ENCODE peak calls at places on chromosome 18, in five cellular contexts. J is dorsolateral prefrontal cortex, C is left ventricle myocardium inferior, W is heart right ventricle, K is ovary. Z is an unnamed sample.

GRCh38 chr18:37253424-37254255 is 312.0 kb downstream of the CELF4 start:
- DNase-seq in J (no peak), C (no peak), W (no peak), K (no peak), Z (no peak)

GRCh38 chr18:44654555-44654954 is 26.1 kb upstream of the SETBP1 start:
- DNase-seq in J (no peak), C (no peak), W (no peak), K (no peak), Z (no peak)

GRCh38 chr18:6220129-6220528 is 194.6 kb downstream of the L3MBTL4 start:
- DNase-seq in J (no peak), C (no peak), W (no peak), K (no peak), Z (no peak)

GRCh38 chr18:58769321-58769720 is 95.4 kb upstream of the ZNF532 start:
- DNase-seq in J (no peak), C (no peak), W (no peak), K (no peak), Z (no peak)

GRCh38 chr18:73136134-73136533 is 268.3 kb upstream of the NETO1 start:
- DNase-seq in J (no peak), C (no peak), W (no peak), K (no peak), Z (no peak)

GRCh38 chr18:44732604-44733003 is 51.9 kb downstream of the SETBP1 start:
- DNase-seq in J (no peak), C (no peak), W (no peak), K (no peak), Z (no peak)

GRCh38 chr18:39455300-39455699 is 1889.7 kb upstream of the CELF4 start:
- DNase-seq in J (no peak), C (no peak), W (no peak), K (no peak), Z (no peak)

GRCh38 chr18:9876523-9876866 is 9.3 kb upstream of the TXNDC2 start:
- DNase-seq in J (no peak), C (no peak), W (no peak), K (no peak), Z (no peak)

GRCh38 chr18:13136689-13137040 is 81.9 kb upstream of the LDLRAD4 start:
- DNase-seq in J (no peak), C (peak), W (no peak), K (peak), Z (no peak)

GRCh38 chr18:9124824-9125223 is 11.8 kb upstream of the ANKRD12 start:
- DNase-seq in J (no peak), C (no peak), W (no peak), K (no peak), Z (no peak)

GRCh38 chr18:22624171-22624570 is 206.5 kb upstream of the CTAGE1 start:
- DNase-seq in J (no peak), C (no peak), W (no peak), K (no peak), Z (no peak)

GRCh38 chr18:53509886-53510285 is 714.6 kb downstream of the MBD2 start:
- DNase-seq in J (no peak), C (no peak), W (no peak), K (no peak), Z (no peak)

GRCh38 chr18:61549889-61550288 is 216.7 kb downstream of the CDH20 start:
- DNase-seq in J (no peak), C (no peak), W (no peak), K (no peak), Z (no peak)

GRCh38 chr18:47777626-47778025 is 152.8 kb downstream of the SMAD2 start:
- DNase-seq in J (no peak), C (no peak), W (no peak), K (no peak), Z (no peak)

GRCh38 chr18:77002496-77002895 is 130.1 kb downstream of the MBP start:
- DNase-seq in J (no peak), C (no peak), W (no peak), K (no peak), Z (no peak)

GRCh38 chr18:77000527-77000926 is 132.1 kb downstream of the MBP start:
- DNase-seq in J (peak), C (peak), W (no peak), K (peak), Z (no peak)

GRCh38 chr18:77001979-77002378 is 130.6 kb downstream of the MBP start:
- DNase-seq in J (no peak), C (no peak), W (no peak), K (no peak), Z (no peak)

GRCh38 chr18:76999077-76999476 is 133.5 kb downstream of the MBP start:
- DNase-seq in J (no peak), C (no peak), W (no peak), K (no peak), Z (no peak)

DNA sequence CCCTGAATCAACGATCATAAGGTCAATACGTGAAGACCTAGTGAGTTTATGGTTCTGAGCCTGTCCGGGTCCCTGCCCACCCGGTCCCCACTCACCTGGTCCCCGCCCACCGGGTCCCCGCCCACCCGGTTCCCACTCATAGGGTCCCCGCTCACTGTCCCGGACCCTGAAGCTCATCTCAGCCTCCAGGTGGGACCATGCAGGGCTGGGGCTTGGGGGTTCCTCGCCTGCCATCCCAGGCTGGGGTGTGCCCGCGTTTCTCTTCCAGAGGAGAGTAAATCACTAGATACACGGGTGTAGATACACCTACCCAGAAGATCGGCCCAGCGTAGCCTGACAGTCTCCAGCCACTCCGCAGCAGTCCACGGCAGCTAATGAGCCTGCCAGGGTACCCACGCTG is 131.5 kb downstream of the MBP start:
- DNase-seq in J (no peak), C (no peak), W (no peak), K (no peak), Z (no peak)
- H3K27ac ChIP-seq in J (no peak), C (no peak), W (no peak), K (no peak), Z (peak)

GRCh38 chr18:50313873-50314460 is 26.5 kb upstream of the CXXC1 start:
- DNase-seq in J (no peak), C (no peak), W (no peak), K (no peak), Z (no peak)
- H3K27ac ChIP-seq in J (no peak), C (no peak), W (no peak), K (no peak), Z (no peak)

GRCh38 chr18:60044290-60045006 is 144.7 kb downstream of the PMAIP1 start:
- DNase-seq in J (no peak), C (no peak), W (no peak), K (no peak), Z (no peak)
- H3K27ac ChIP-seq in J (no peak), C (no peak), W (no peak), K (no peak), Z (no peak)

GRCh38 chr18:23887035-23887434 is 127.5 kb upstream of the TTC39C start:
- DNase-seq in J (no peak), C (no peak), W (no peak), K (no peak), Z (no peak)
- H3K27ac ChIP-seq in J (no peak), C (no peak), W (no peak), K (no peak), Z (no peak)

GRCh38 chr18:3217930-3218647 is 1.7 kb downstream of the MYOM1 start:
- DNase-seq in J (no peak), C (no peak), W (no peak), K (no peak), Z (no peak)
- H3K27ac ChIP-seq in J (no peak), C (peak), W (peak), K (no peak), Z (no peak)

GRCh38 chr18:3130344-3130743 is 89.4 kb downstream of the MYOM1 start:
- DNase-seq in J (no peak), C (no peak), W (no peak), K (no peak), Z (no peak)
- H3K27ac ChIP-seq in J (peak), C (peak), W (no peak), K (no peak), Z (no peak)

DNA sequence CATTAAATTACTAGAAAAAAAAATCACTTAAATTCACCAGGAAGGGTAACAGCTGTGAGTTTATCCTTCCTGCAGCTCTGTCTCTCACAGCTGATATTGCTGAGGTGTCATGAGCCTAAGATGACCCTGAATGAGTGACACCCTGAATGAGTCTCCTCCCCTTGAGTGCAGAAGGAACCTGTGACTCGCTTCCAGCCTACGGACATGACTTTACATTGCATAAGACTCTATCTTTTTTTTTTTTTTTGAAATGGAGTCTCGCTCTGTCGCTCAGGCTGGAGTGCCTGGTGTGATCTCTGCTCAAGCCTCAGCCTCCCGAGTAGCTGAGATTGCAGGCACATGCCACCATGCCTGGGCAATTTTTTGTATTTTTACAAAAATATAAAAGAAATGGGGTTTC is 14.1 kb downstream of the MRO start:
- DNase-seq in J (no peak), C (no peak), W (no peak), K (no peak), Z (no peak)
- H3K27ac ChIP-seq in J (no peak), C (no peak), W (no peak), K (no peak), Z (no peak)

Z was measured in substantia nigra.